ENCODE peak calls at places on chromosomes 12 and 14, in nine cellular contexts. One of them, this sample, is unnamed.

GRCh38 chr12:12010277-12011031 is 60.3 kb upstream of the BCL2L14 start:
- DNase-seq in IMR-90: peak; percentile 61
- DNase-seq in brain microvascular endothelial cell: peak; percentile 44
- DNase-seq in A549: no peak
- DNase-seq in BJ: no peak
- DNase-seq in BE2C: peak; percentile 39
- DNase-seq in tibial artery: peak; percentile 77
- DNase-seq in hepatocyte: no peak
- DNase-seq in GM12864: peak; percentile 69
- DNase-seq in this sample: peak; percentile 69

GRCh38 chr14:41087056-41087455 is 519.6 kb upstream of the LRFN5 start:
- DNase-seq in brain microvascular endothelial cell: no peak
- DNase-seq in GM12864: no peak
- DNase-seq in BE2C: no peak
- DNase-seq in IMR-90: no peak
- DNase-seq in A549: no peak
- DNase-seq in tibial artery: no peak
- DNase-seq in hepatocyte: no peak
- DNase-seq in BJ: no peak
- DNase-seq in this sample: no peak

GRCh38 chr14:68711551-68712437 is 81.1 kb downstream of the ZFP36L1 start:
- DNase-seq in IMR-90: no peak
- DNase-seq in GM12864: no peak
- DNase-seq in brain microvascular endothelial cell: no peak
- DNase-seq in hepatocyte: no peak
- DNase-seq in BE2C: no peak
- DNase-seq in tibial artery: no peak
- DNase-seq in BJ: no peak
- DNase-seq in A549: no peak
- DNase-seq in this sample: no peak

GRCh38 chr14:34372766-34373165 is 89.3 kb downstream of the SPTSSA start:
- DNase-seq in BE2C: no peak
- DNase-seq in A549: no peak
- DNase-seq in BJ: no peak
- DNase-seq in GM12864: no peak
- DNase-seq in IMR-90: no peak
- DNase-seq in tibial artery: no peak
- DNase-seq in hepatocyte: no peak
- DNase-seq in brain microvascular endothelial cell: no peak
- DNase-seq in this sample: no peak

GRCh38 chr12:92987846-92988621 is 58.9 kb upstream of the EEA1 start:
- DNase-seq in tibial artery: peak; percentile 65
- DNase-seq in BJ: no peak
- DNase-seq in hepatocyte: no peak
- DNase-seq in IMR-90: no peak
- DNase-seq in BE2C: no peak
- DNase-seq in GM12864: peak; percentile 98
- DNase-seq in brain microvascular endothelial cell: no peak
- DNase-seq in A549: no peak
- DNase-seq in this sample: no peak

GRCh38 chr14:53124778-53125177 is 28.3 kb downstream of the DDHD1 start:
- DNase-seq in A549: no peak
- DNase-seq in tibial artery: no peak
- DNase-seq in hepatocyte: no peak
- DNase-seq in GM12864: no peak
- DNase-seq in BE2C: no peak
- DNase-seq in BJ: no peak
- DNase-seq in brain microvascular endothelial cell: no peak
- DNase-seq in IMR-90: no peak
- DNase-seq in this sample: no peak

GRCh38 chr14:73722581-73722980 is 8.4 kb upstream of the PNMA1 start:
- DNase-seq in hepatocyte: no peak
- DNase-seq in BJ: no peak
- DNase-seq in IMR-90: no peak
- DNase-seq in A549: no peak
- DNase-seq in tibial artery: peak; percentile 60
- DNase-seq in GM12864: no peak
- DNase-seq in BE2C: no peak
- DNase-seq in brain microvascular endothelial cell: no peak
- DNase-seq in this sample: no peak

GRCh38 chr14:96261772-96262485 is 5.9 kb downstream of the BDKRB1 start:
- DNase-seq in BJ: no peak
- DNase-seq in A549: no peak
- DNase-seq in GM12864: no peak
- DNase-seq in hepatocyte: no peak
- DNase-seq in IMR-90: peak; percentile 26
- DNase-seq in BE2C: no peak
- DNase-seq in brain microvascular endothelial cell: no peak
- DNase-seq in tibial artery: no peak
- DNase-seq in this sample: no peak

GRCh38 chr12:10722905-10723866 is at the start of gene YBX3:
- DNase-seq in BE2C: no peak
- DNase-seq in BJ: no peak
- DNase-seq in tibial artery: peak; percentile 94
- DNase-seq in IMR-90: peak; percentile 75
- DNase-seq in hepatocyte: peak; percentile 91
- DNase-seq in brain microvascular endothelial cell: peak; percentile 74
- DNase-seq in GM12864: no peak
- DNase-seq in A549: peak; percentile 85
- DNase-seq in this sample: peak; percentile 90

GRCh38 chr12:40573024-40573423 is 119.2 kb upstream of the CNTN1 start:
- DNase-seq in A549: no peak
- DNase-seq in brain microvascular endothelial cell: no peak
- DNase-seq in BE2C: no peak
- DNase-seq in IMR-90: no peak
- DNase-seq in hepatocyte: no peak
- DNase-seq in BJ: no peak
- DNase-seq in GM12864: no peak
- DNase-seq in tibial artery: no peak
- DNase-seq in this sample: no peak

GRCh38 chr14:66045572-66046021 is 440.6 kb upstream of the CCDC196 start:
- DNase-seq in tibial artery: no peak
- DNase-seq in GM12864: no peak
- DNase-seq in IMR-90: no peak
- DNase-seq in BJ: no peak
- DNase-seq in brain microvascular endothelial cell: peak; percentile 27
- DNase-seq in hepatocyte: peak; percentile 24
- DNase-seq in A549: no peak
- DNase-seq in BE2C: no peak
- DNase-seq in this sample: peak; percentile 92

GRCh38 chr12:113059071-113059595 is 2.6 kb downstream of the DTX1 start:
- DNase-seq in tibial artery: no peak
- DNase-seq in brain microvascular endothelial cell: no peak
- DNase-seq in GM12864: no peak
- DNase-seq in IMR-90: no peak
- DNase-seq in A549: no peak
- DNase-seq in BE2C: no peak
- DNase-seq in BJ: no peak
- DNase-seq in hepatocyte: no peak
- DNase-seq in this sample: no peak

GRCh38 chr14:51658441-51659173 is 6.9 kb downstream of the FRMD6 start:
- DNase-seq in GM12864: no peak
- DNase-seq in hepatocyte: no peak
- DNase-seq in BJ: no peak
- DNase-seq in tibial artery: no peak
- DNase-seq in A549: no peak
- DNase-seq in brain microvascular endothelial cell: no peak
- DNase-seq in IMR-90: no peak
- DNase-seq in BE2C: no peak
- DNase-seq in this sample: no peak

GRCh38 chr14:36955376-36955775 is 217.0 kb downstream of the SLC25A21 start:
- DNase-seq in GM12864: no peak
- DNase-seq in BE2C: no peak
- DNase-seq in hepatocyte: no peak
- DNase-seq in brain microvascular endothelial cell: no peak
- DNase-seq in IMR-90: peak; percentile 10
- DNase-seq in A549: no peak
- DNase-seq in tibial artery: no peak
- DNase-seq in BJ: no peak
- DNase-seq in this sample: no peak

GRCh38 chr12:124920353-124920935 is 6.0 kb upstream of the UBC start:
- DNase-seq in BJ: no peak
- DNase-seq in BE2C: no peak
- DNase-seq in A549: no peak
- DNase-seq in brain microvascular endothelial cell: no peak
- DNase-seq in tibial artery: peak; percentile 15
- DNase-seq in GM12864: no peak
- DNase-seq in IMR-90: no peak
- DNase-seq in hepatocyte: no peak
- DNase-seq in this sample: no peak

GRCh38 chr12:124917135-124917840 is 2.8 kb upstream of the UBC start:
- DNase-seq in GM12864: peak; percentile 98
- DNase-seq in hepatocyte: peak; percentile 98
- DNase-seq in BE2C: peak; percentile 98
- DNase-seq in tibial artery: peak; percentile 100
- DNase-seq in IMR-90: peak; percentile 100
- DNase-seq in A549: peak; percentile 77
- DNase-seq in BJ: peak; percentile 99
- DNase-seq in brain microvascular endothelial cell: peak; percentile 99
- DNase-seq in this sample: peak; percentile 100

GRCh38 chr12:124919646-124920352 is 5.3 kb upstream of the UBC start:
- DNase-seq in hepatocyte: no peak
- DNase-seq in tibial artery: no peak
- DNase-seq in brain microvascular endothelial cell: no peak
- DNase-seq in BJ: no peak
- DNase-seq in GM12864: peak; percentile 72
- DNase-seq in A549: no peak
- DNase-seq in BE2C: no peak
- DNase-seq in IMR-90: peak; percentile 38
- DNase-seq in this sample: peak; percentile 36

GRCh38 chr12:124916370-124917134 is 2.1 kb upstream of the UBC start:
- DNase-seq in BE2C: no peak
- DNase-seq in hepatocyte: peak; percentile 88
- DNase-seq in brain microvascular endothelial cell: peak; percentile 93
- DNase-seq in tibial artery: peak; percentile 92
- DNase-seq in GM12864: no peak
- DNase-seq in BJ: peak; percentile 81
- DNase-seq in A549: no peak
- DNase-seq in IMR-90: peak; percentile 93
- DNase-seq in this sample: peak; percentile 92

GRCh38 chr12:124917841-124918621 is 3.6 kb upstream of the UBC start:
- DNase-seq in BE2C: no peak
- DNase-seq in BJ: no peak
- DNase-seq in brain microvascular endothelial cell: no peak
- DNase-seq in hepatocyte: peak; percentile 49
- DNase-seq in A549: no peak
- DNase-seq in IMR-90: peak; percentile 21
- DNase-seq in tibial artery: peak; percentile 62
- DNase-seq in GM12864: no peak
- DNase-seq in this sample: no peak
- H3K4me3 ChIP-seq in BE2C: peak overlapping the region; percentile 59
- H3K4me3 ChIP-seq in BJ: peak overlapping the region; percentile 4
- H3K4me3 ChIP-seq in brain microvascular endothelial cell: peak overlapping the region; percentile 37
- H3K4me3 ChIP-seq in hepatocyte: peak overlapping the region; percentile 21
- H3K4me3 ChIP-seq in A549: peak overlapping the region; percentile 42
- H3K4me3 ChIP-seq in IMR-90: peak overlapping the region; percentile 40
- H3K4me3 ChIP-seq in tibial artery: peak overlapping the region; percentile 83
- H3K4me3 ChIP-seq in GM12864: peak overlapping the region; percentile 46
- H3K4me3 ChIP-seq in this sample: peak overlapping the region; percentile 44

DNA sequence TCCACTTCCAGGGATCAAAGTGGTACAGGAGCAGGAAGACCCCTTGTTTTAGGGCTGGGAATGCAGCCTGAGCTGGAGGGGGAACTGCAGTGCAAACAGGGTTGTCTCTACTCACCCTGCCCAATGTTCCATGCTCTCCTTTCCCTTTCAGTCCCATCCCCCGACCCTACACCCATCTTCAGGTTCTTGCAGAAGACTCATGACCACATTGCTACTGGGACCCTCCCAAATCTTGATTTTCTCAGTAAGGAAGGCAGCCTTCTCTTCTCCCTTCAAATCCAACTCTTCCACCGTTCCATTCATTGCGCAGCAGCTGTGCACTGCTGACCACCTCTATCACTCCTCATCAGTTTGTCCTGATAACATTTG is 1.9 kb downstream of the SERPINA11 start:
- DNase-seq in hepatocyte: no peak
- DNase-seq in IMR-90: no peak
- DNase-seq in BJ: no peak
- DNase-seq in GM12864: no peak
- DNase-seq in tibial artery: no peak
- DNase-seq in A549: no peak
- DNase-seq in BE2C: no peak
- DNase-seq in brain microvascular endothelial cell: no peak
- DNase-seq in this sample: no peak
- TF ChIP-seq CTCF in hepatocyte: no peak
- TF ChIP-seq CTCF in IMR-90: no peak
- TF ChIP-seq CTCF in BJ: no peak
- TF ChIP-seq CTCF in GM12864: no peak
- TF ChIP-seq CTCF in tibial artery: no peak
- TF ChIP-seq CTCF in A549: no peak
- TF ChIP-seq CTCF in BE2C: no peak
- TF ChIP-seq CTCF in brain microvascular endothelial cell: no peak
- TF ChIP-seq CTCF in this sample: no peak

DNA sequence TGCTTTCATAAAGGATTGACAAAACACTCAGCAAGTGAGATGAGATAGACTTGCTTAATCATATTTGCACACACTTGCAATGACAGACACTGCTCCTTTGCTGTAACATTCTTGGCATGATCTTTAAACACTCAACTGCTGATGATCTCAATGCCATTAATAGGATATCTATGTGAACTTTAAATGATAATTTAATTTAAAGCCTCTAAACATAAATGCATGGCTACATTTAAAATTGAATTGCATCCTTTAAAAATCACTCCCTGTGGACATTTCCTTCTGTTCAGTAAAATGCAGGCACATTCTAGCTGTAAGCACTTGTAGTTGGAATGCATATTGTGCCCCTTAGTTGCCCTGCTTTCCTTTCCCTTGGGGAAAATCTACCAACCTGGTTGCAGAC is 979.0 kb downstream of the TMTC2 start:
- DNase-seq in IMR-90: no peak
- DNase-seq in GM12864: no peak
- DNase-seq in hepatocyte: no peak
- DNase-seq in BJ: no peak
- DNase-seq in BE2C: peak; percentile 54
- DNase-seq in brain microvascular endothelial cell: no peak
- DNase-seq in A549: no peak
- DNase-seq in tibial artery: no peak
- DNase-seq in this sample: no peak
- H3K4me3 ChIP-seq in IMR-90: no peak overlapping the region
- H3K4me3 ChIP-seq in GM12864: no peak overlapping the region
- H3K4me3 ChIP-seq in hepatocyte: no peak overlapping the region
- H3K4me3 ChIP-seq in BJ: no peak overlapping the region
- H3K4me3 ChIP-seq in BE2C: no peak overlapping the region
- H3K4me3 ChIP-seq in brain microvascular endothelial cell: no peak overlapping the region
- H3K4me3 ChIP-seq in A549: no peak overlapping the region
- H3K4me3 ChIP-seq in tibial artery: no peak overlapping the region
- H3K4me3 ChIP-seq in this sample: no peak overlapping the region

GRCh38 chr12:13839937-13840336 is 141.5 kb downstream of the GRIN2B start:
- DNase-seq in hepatocyte: no peak
- DNase-seq in GM12864: no peak
- DNase-seq in IMR-90: no peak
- DNase-seq in BJ: no peak
- DNase-seq in BE2C: no peak
- DNase-seq in A549: no peak
- DNase-seq in tibial artery: no peak
- DNase-seq in brain microvascular endothelial cell: no peak
- DNase-seq in this sample: no peak

GRCh38 chr12:13841358-13841757 is 140.0 kb downstream of the GRIN2B start:
- DNase-seq in BJ: no peak
- DNase-seq in tibial artery: no peak
- DNase-seq in IMR-90: no peak
- DNase-seq in brain microvascular endothelial cell: no peak
- DNase-seq in hepatocyte: no peak
- DNase-seq in A549: no peak
- DNase-seq in BE2C: no peak
- DNase-seq in GM12864: no peak
- DNase-seq in this sample: no peak

GRCh38 chr12:13843841-13844240 is 137.6 kb downstream of the GRIN2B start:
- DNase-seq in hepatocyte: no peak
- DNase-seq in GM12864: no peak
- DNase-seq in tibial artery: no peak
- DNase-seq in BE2C: no peak
- DNase-seq in brain microvascular endothelial cell: no peak
- DNase-seq in BJ: no peak
- DNase-seq in IMR-90: no peak
- DNase-seq in A549: no peak
- DNase-seq in this sample: no peak
- TF ChIP-seq CTCF in hepatocyte: no peak
- TF ChIP-seq CTCF in GM12864: no peak
- TF ChIP-seq CTCF in tibial artery: no peak
- TF ChIP-seq CTCF in BE2C: no peak
- TF ChIP-seq CTCF in brain microvascular endothelial cell: no peak
- TF ChIP-seq CTCF in BJ: no peak
- TF ChIP-seq CTCF in IMR-90: no peak
- TF ChIP-seq CTCF in A549: no peak
- TF ChIP-seq CTCF in this sample: no peak